ENCODE peak calls at places on chromosomes 16 and 17, in nine cellular contexts. One of them, this sample, is unnamed.
A peak's percentile ranks its signal among the peaks of the same experiment; 100 is the strongest.

GRCh38 chr16:57265850-57266530 is 18.5 kb downstream of the PLLP start:
- ATAC-seq in Right ventricle myocardium inferior: peak; percentile 89
- ATAC-seq in activated T-cell treated with anti-CD3 and anti-CD28 coated beads, Interleukin-2, amount 50 U/mL, for 4 hours: no peak
- ATAC-seq in Panc1: peak; percentile 78
- ATAC-seq in activated B cell treated with CpG ODN at 0.5 μM for 24 hours: no peak
- ATAC-seq in heart left ventricle: peak; percentile 87
- ATAC-seq in naive thymus-derived CD4-positive, alpha-beta T cell: no peak
- ATAC-seq in T-cell: no peak
- ATAC-seq in psoas muscle: peak; percentile 52
- ATAC-seq in this sample: no peak

GRCh38 chr17:63439682-63440081 is 6.4 kb downstream of the CYB561 start:
- ATAC-seq in activated T-cell treated with anti-CD3 and anti-CD28 coated beads, Interleukin-2, amount 50 U/mL, for 4 hours: no peak
- ATAC-seq in Panc1: no peak
- ATAC-seq in Right ventricle myocardium inferior: no peak
- ATAC-seq in activated B cell treated with CpG ODN at 0.5 μM for 24 hours: no peak
- ATAC-seq in heart left ventricle: no peak
- ATAC-seq in naive thymus-derived CD4-positive, alpha-beta T cell: peak; percentile 30
- ATAC-seq in T-cell: peak; percentile 37
- ATAC-seq in psoas muscle: no peak
- ATAC-seq in this sample: no peak

GRCh38 chr16:17921357-17921978 is 415.1 kb downstream of the NPIPA8 start:
- ATAC-seq in Right ventricle myocardium inferior: no peak
- ATAC-seq in T-cell: peak; percentile 47
- ATAC-seq in activated B cell treated with CpG ODN at 0.5 μM for 24 hours: peak; percentile 34
- ATAC-seq in psoas muscle: no peak
- ATAC-seq in activated T-cell treated with anti-CD3 and anti-CD28 coated beads, Interleukin-2, amount 50 U/mL, for 4 hours: no peak
- ATAC-seq in heart left ventricle: no peak
- ATAC-seq in naive thymus-derived CD4-positive, alpha-beta T cell: peak; percentile 14
- ATAC-seq in Panc1: no peak
- ATAC-seq in this sample: peak; percentile 80

GRCh38 chr16:11955713-11956123 is 9.3 kb upstream of the TNFRSF17 start:
- ATAC-seq in activated T-cell treated with anti-CD3 and anti-CD28 coated beads, Interleukin-2, amount 50 U/mL, for 4 hours: no peak
- ATAC-seq in heart left ventricle: no peak
- ATAC-seq in naive thymus-derived CD4-positive, alpha-beta T cell: no peak
- ATAC-seq in activated B cell treated with CpG ODN at 0.5 μM for 24 hours: no peak
- ATAC-seq in Panc1: peak; percentile 39
- ATAC-seq in Right ventricle myocardium inferior: no peak
- ATAC-seq in psoas muscle: no peak
- ATAC-seq in T-cell: no peak
- ATAC-seq in this sample: no peak

GRCh38 chr17:8164815-8165131 is 2.0 kb upstream of the VAMP2 start:
- ATAC-seq in Right ventricle myocardium inferior: no peak
- ATAC-seq in T-cell: peak; percentile 37
- ATAC-seq in naive thymus-derived CD4-positive, alpha-beta T cell: no peak
- ATAC-seq in activated T-cell treated with anti-CD3 and anti-CD28 coated beads, Interleukin-2, amount 50 U/mL, for 4 hours: no peak
- ATAC-seq in Panc1: no peak
- ATAC-seq in psoas muscle: no peak
- ATAC-seq in heart left ventricle: no peak
- ATAC-seq in activated B cell treated with CpG ODN at 0.5 μM for 24 hours: no peak
- ATAC-seq in this sample: no peak

GRCh38 chr17:61863801-61864126 is 436 bp upstream of the BRIP1 start:
- ATAC-seq in heart left ventricle: peak; percentile 69
- ATAC-seq in naive thymus-derived CD4-positive, alpha-beta T cell: peak; percentile 16
- ATAC-seq in Right ventricle myocardium inferior: peak; percentile 42
- ATAC-seq in psoas muscle: peak; percentile 45
- ATAC-seq in activated T-cell treated with anti-CD3 and anti-CD28 coated beads, Interleukin-2, amount 50 U/mL, for 4 hours: no peak
- ATAC-seq in Panc1: peak; percentile 44
- ATAC-seq in T-cell: peak; percentile 11
- ATAC-seq in activated B cell treated with CpG ODN at 0.5 μM for 24 hours: peak; percentile 20
- ATAC-seq in this sample: peak; percentile 34

GRCh38 chr17:5618511-5618910 is 34.2 kb upstream of the NLRP1 start:
- ATAC-seq in activated T-cell treated with anti-CD3 and anti-CD28 coated beads, Interleukin-2, amount 50 U/mL, for 4 hours: no peak
- ATAC-seq in naive thymus-derived CD4-positive, alpha-beta T cell: no peak
- ATAC-seq in psoas muscle: no peak
- ATAC-seq in activated B cell treated with CpG ODN at 0.5 μM for 24 hours: no peak
- ATAC-seq in Right ventricle myocardium inferior: no peak
- ATAC-seq in Panc1: no peak
- ATAC-seq in T-cell: no peak
- ATAC-seq in heart left ventricle: no peak
- ATAC-seq in this sample: no peak

GRCh38 chr16:1282275-1282995 is 26.6 kb downstream of the TPSD1 start:
- ATAC-seq in activated B cell treated with CpG ODN at 0.5 μM for 24 hours: no peak
- ATAC-seq in heart left ventricle: no peak
- ATAC-seq in naive thymus-derived CD4-positive, alpha-beta T cell: no peak
- ATAC-seq in T-cell: no peak
- ATAC-seq in Right ventricle myocardium inferior: no peak
- ATAC-seq in psoas muscle: no peak
- ATAC-seq in activated T-cell treated with anti-CD3 and anti-CD28 coated beads, Interleukin-2, amount 50 U/mL, for 4 hours: no peak
- ATAC-seq in Panc1: no peak
- ATAC-seq in this sample: peak; percentile 22

GRCh38 chr17:80678621-80679020 is 134.0 kb downstream of the RPTOR start:
- ATAC-seq in Panc1: no peak
- ATAC-seq in activated B cell treated with CpG ODN at 0.5 μM for 24 hours: no peak
- ATAC-seq in psoas muscle: no peak
- ATAC-seq in activated T-cell treated with anti-CD3 and anti-CD28 coated beads, Interleukin-2, amount 50 U/mL, for 4 hours: peak; percentile 85
- ATAC-seq in heart left ventricle: no peak
- ATAC-seq in T-cell: no peak
- ATAC-seq in naive thymus-derived CD4-positive, alpha-beta T cell: peak; percentile 81
- ATAC-seq in Right ventricle myocardium inferior: no peak
- ATAC-seq in this sample: no peak

GRCh38 chr17:74812109-74812864 is 36.1 kb upstream of the NAT9 start:
- ATAC-seq in psoas muscle: no peak
- ATAC-seq in activated B cell treated with CpG ODN at 0.5 μM for 24 hours: no peak
- ATAC-seq in T-cell: no peak
- ATAC-seq in naive thymus-derived CD4-positive, alpha-beta T cell: peak; percentile 27
- ATAC-seq in Panc1: no peak
- ATAC-seq in heart left ventricle: peak; percentile 88
- ATAC-seq in activated T-cell treated with anti-CD3 and anti-CD28 coated beads, Interleukin-2, amount 50 U/mL, for 4 hours: no peak
- ATAC-seq in Right ventricle myocardium inferior: peak; percentile 87
- ATAC-seq in this sample: no peak

GRCh38 chr17:39738568-39738901 is 797 bp downstream of the GRB7 start:
- ATAC-seq in T-cell: peak; percentile 67
- ATAC-seq in naive thymus-derived CD4-positive, alpha-beta T cell: peak; percentile 98
- ATAC-seq in activated B cell treated with CpG ODN at 0.5 μM for 24 hours: peak; percentile 74
- ATAC-seq in Panc1: peak; percentile 74
- ATAC-seq in activated T-cell treated with anti-CD3 and anti-CD28 coated beads, Interleukin-2, amount 50 U/mL, for 4 hours: peak; percentile 96
- ATAC-seq in Right ventricle myocardium inferior: no peak
- ATAC-seq in heart left ventricle: no peak
- ATAC-seq in psoas muscle: no peak
- ATAC-seq in this sample: peak; percentile 77

GRCh38 chr17:27319536-27320221 is 25.8 kb downstream of the WSB1 start:
- ATAC-seq in naive thymus-derived CD4-positive, alpha-beta T cell: peak; percentile 21
- ATAC-seq in activated B cell treated with CpG ODN at 0.5 μM for 24 hours: no peak
- ATAC-seq in activated T-cell treated with anti-CD3 and anti-CD28 coated beads, Interleukin-2, amount 50 U/mL, for 4 hours: no peak
- ATAC-seq in Panc1: peak; percentile 36
- ATAC-seq in Right ventricle myocardium inferior: peak; percentile 84
- ATAC-seq in T-cell: no peak
- ATAC-seq in psoas muscle: peak; percentile 91
- ATAC-seq in heart left ventricle: peak; percentile 80
- ATAC-seq in this sample: no peak

GRCh38 chr16:81190667-81191066 is 47.8 kb upstream of the BCO1 start:
- ATAC-seq in T-cell: no peak
- ATAC-seq in Panc1: no peak
- ATAC-seq in psoas muscle: no peak
- ATAC-seq in Right ventricle myocardium inferior: no peak
- ATAC-seq in heart left ventricle: no peak
- ATAC-seq in naive thymus-derived CD4-positive, alpha-beta T cell: no peak
- ATAC-seq in activated T-cell treated with anti-CD3 and anti-CD28 coated beads, Interleukin-2, amount 50 U/mL, for 4 hours: no peak
- ATAC-seq in activated B cell treated with CpG ODN at 0.5 μM for 24 hours: no peak
- ATAC-seq in this sample: no peak

GRCh38 chr17:38735161-38735997 is 5.2 kb downstream of the CISD3 start:
- ATAC-seq in Panc1: peak; percentile 31
- ATAC-seq in T-cell: no peak
- ATAC-seq in naive thymus-derived CD4-positive, alpha-beta T cell: peak; percentile 55
- ATAC-seq in activated B cell treated with CpG ODN at 0.5 μM for 24 hours: peak; percentile 39
- ATAC-seq in heart left ventricle: peak; percentile 4
- ATAC-seq in activated T-cell treated with anti-CD3 and anti-CD28 coated beads, Interleukin-2, amount 50 U/mL, for 4 hours: no peak
- ATAC-seq in Right ventricle myocardium inferior: peak; percentile 7
- ATAC-seq in psoas muscle: peak; percentile 27
- ATAC-seq in this sample: no peak